ENCODE peak calls at places on chromosome 2, in nine cellular contexts. One of them, this sample, is unnamed.

GRCh38 chr2:2570360-2570759 is 239.3 kb upstream of the MYT1L start:
- DNase-seq in B cell: no peak
- DNase-seq in AG09309: no peak
- DNase-seq in Calu3: no peak
- DNase-seq in left ventricle myocardium inferior: no peak
- DNase-seq in A549: no peak
- DNase-seq in GM12865: no peak
- DNase-seq in foreskin fibroblast: no peak
- DNase-seq in DND-41: no peak
- DNase-seq in this sample: no peak

GRCh38 chr2:197803033-197803444 is 1.4 kb upstream of the PLCL1 start:
- DNase-seq in DND-41: peak
- DNase-seq in A549: peak
- DNase-seq in foreskin fibroblast: peak
- DNase-seq in AG09309: peak
- DNase-seq in left ventricle myocardium inferior: no peak
- DNase-seq in B cell: no peak
- DNase-seq in Calu3: peak
- DNase-seq in GM12865: peak
- DNase-seq in this sample: no peak

GRCh38 chr2:195477248-195477995 is 179.6 kb upstream of the SLC39A10 start:
- DNase-seq in Calu3: no peak
- DNase-seq in GM12865: no peak
- DNase-seq in A549: no peak
- DNase-seq in AG09309: no peak
- DNase-seq in DND-41: no peak
- DNase-seq in left ventricle myocardium inferior: no peak
- DNase-seq in B cell: no peak
- DNase-seq in foreskin fibroblast: peak
- DNase-seq in this sample: no peak

GRCh38 chr2:103268841-103269498 is 507.1 kb downstream of the TMEM182 start:
- DNase-seq in A549: no peak
- DNase-seq in foreskin fibroblast: no peak
- DNase-seq in B cell: no peak
- DNase-seq in left ventricle myocardium inferior: no peak
- DNase-seq in DND-41: no peak
- DNase-seq in AG09309: no peak
- DNase-seq in GM12865: no peak
- DNase-seq in Calu3: no peak
- DNase-seq in this sample: no peak

GRCh38 chr2:36812196-36812595 is 115.7 kb downstream of the VIT start:
- DNase-seq in Calu3: peak
- DNase-seq in AG09309: no peak
- DNase-seq in B cell: no peak
- DNase-seq in A549: peak
- DNase-seq in DND-41: no peak
- DNase-seq in left ventricle myocardium inferior: no peak
- DNase-seq in GM12865: no peak
- DNase-seq in foreskin fibroblast: no peak
- DNase-seq in this sample: no peak

GRCh38 chr2:49687873-49688272 is 533.6 kb upstream of the FSHR start:
- DNase-seq in A549: no peak
- DNase-seq in AG09309: no peak
- DNase-seq in B cell: no peak
- DNase-seq in foreskin fibroblast: no peak
- DNase-seq in left ventricle myocardium inferior: no peak
- DNase-seq in GM12865: no peak
- DNase-seq in DND-41: no peak
- DNase-seq in Calu3: no peak
- DNase-seq in this sample: no peak

GRCh38 chr2:191376981-191377629 is 131.9 kb downstream of the MYO1B start:
- DNase-seq in foreskin fibroblast: peak
- DNase-seq in DND-41: peak
- DNase-seq in left ventricle myocardium inferior: peak
- DNase-seq in GM12865: peak
- DNase-seq in AG09309: peak
- DNase-seq in B cell: no peak
- DNase-seq in Calu3: peak
- DNase-seq in A549: peak
- DNase-seq in this sample: no peak

GRCh38 chr2:1556776-1557466 is 143.7 kb downstream of the TPO start:
- DNase-seq in Calu3: peak
- DNase-seq in foreskin fibroblast: peak
- DNase-seq in GM12865: no peak
- DNase-seq in DND-41: no peak
- DNase-seq in AG09309: no peak
- DNase-seq in left ventricle myocardium inferior: no peak
- DNase-seq in B cell: no peak
- DNase-seq in A549: peak
- DNase-seq in this sample: no peak

GRCh38 chr2:121146630-121147029 is 138.4 kb downstream of the TFCP2L1 start:
- DNase-seq in Calu3: no peak
- DNase-seq in A549: no peak
- DNase-seq in foreskin fibroblast: no peak
- DNase-seq in left ventricle myocardium inferior: no peak
- DNase-seq in DND-41: no peak
- DNase-seq in GM12865: no peak
- DNase-seq in B cell: no peak
- DNase-seq in AG09309: no peak
- DNase-seq in this sample: no peak

GRCh38 chr2:231489990-231490389 is 25.7 kb upstream of the NCL start:
- DNase-seq in foreskin fibroblast: no peak
- DNase-seq in GM12865: no peak
- DNase-seq in B cell: no peak
- DNase-seq in Calu3: no peak
- DNase-seq in left ventricle myocardium inferior: peak
- DNase-seq in DND-41: no peak
- DNase-seq in AG09309: no peak
- DNase-seq in A549: no peak
- DNase-seq in this sample: no peak
- TF ChIP-seq CTCF in foreskin fibroblast: peak
- TF ChIP-seq CTCF in GM12865: no peak
- TF ChIP-seq CTCF in B cell: no peak
- TF ChIP-seq CTCF in Calu3: no peak
- TF ChIP-seq CTCF in left ventricle myocardium inferior: peak
- TF ChIP-seq CTCF in DND-41: peak
- TF ChIP-seq CTCF in AG09309: peak
- TF ChIP-seq CTCF in A549: peak
- TF ChIP-seq CTCF in this sample: peak

DNA sequence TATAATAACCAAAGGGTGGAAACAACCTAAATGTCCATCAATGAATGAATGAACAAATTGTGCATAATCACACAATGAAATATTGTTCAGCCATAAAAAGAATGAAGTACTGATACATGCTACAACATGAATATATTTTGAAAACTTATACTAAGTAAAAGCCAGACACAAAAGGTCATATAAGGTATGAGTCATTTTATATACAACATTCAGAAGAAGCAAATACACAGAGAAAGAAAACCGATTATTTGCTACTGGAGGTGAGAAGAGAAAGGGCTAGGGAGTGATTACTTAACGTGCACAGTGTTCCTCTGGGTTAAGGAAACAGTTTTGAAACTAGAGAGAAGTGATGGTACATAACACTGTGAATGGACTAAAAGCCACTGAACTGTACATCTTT is 105.3 kb downstream of the GORASP2 start:
- DNase-seq in AG09309: no peak
- DNase-seq in left ventricle myocardium inferior: no peak
- DNase-seq in A549: no peak
- DNase-seq in GM12865: no peak
- DNase-seq in B cell: no peak
- DNase-seq in Calu3: no peak
- DNase-seq in foreskin fibroblast: no peak
- DNase-seq in DND-41: no peak
- DNase-seq in this sample: no peak
- TF ChIP-seq CTCF in AG09309: no peak
- TF ChIP-seq CTCF in left ventricle myocardium inferior: no peak
- TF ChIP-seq CTCF in A549: no peak
- TF ChIP-seq CTCF in GM12865: no peak
- TF ChIP-seq CTCF in B cell: no peak
- TF ChIP-seq CTCF in Calu3: no peak
- TF ChIP-seq CTCF in foreskin fibroblast: no peak
- TF ChIP-seq CTCF in DND-41: no peak
- TF ChIP-seq CTCF in this sample: no peak

GRCh38 chr2:68363731-68364130 is 1.4 kb upstream of the PLEK start:
- DNase-seq in GM12865: no peak
- DNase-seq in AG09309: no peak
- DNase-seq in DND-41: no peak
- DNase-seq in B cell: no peak
- DNase-seq in A549: no peak
- DNase-seq in foreskin fibroblast: no peak
- DNase-seq in Calu3: no peak
- DNase-seq in left ventricle myocardium inferior: no peak
- DNase-seq in this sample: no peak
- TF ChIP-seq CTCF in GM12865: no peak
- TF ChIP-seq CTCF in AG09309: no peak
- TF ChIP-seq CTCF in DND-41: no peak
- TF ChIP-seq CTCF in B cell: no peak
- TF ChIP-seq CTCF in A549: no peak
- TF ChIP-seq CTCF in foreskin fibroblast: no peak
- TF ChIP-seq CTCF in Calu3: no peak
- TF ChIP-seq CTCF in left ventricle myocardium inferior: no peak
- TF ChIP-seq CTCF in this sample: no peak

GRCh38 chr2:28978606-28979005 is 2.5 kb upstream of the TOGARAM2 start:
- DNase-seq in B cell: no peak
- DNase-seq in Calu3: no peak
- DNase-seq in foreskin fibroblast: no peak
- DNase-seq in AG09309: no peak
- DNase-seq in GM12865: no peak
- DNase-seq in DND-41: no peak
- DNase-seq in left ventricle myocardium inferior: no peak
- DNase-seq in A549: no peak
- DNase-seq in this sample: peak
- TF ChIP-seq CTCF in B cell: no peak
- TF ChIP-seq CTCF in Calu3: no peak
- TF ChIP-seq CTCF in foreskin fibroblast: no peak
- TF ChIP-seq CTCF in AG09309: no peak
- TF ChIP-seq CTCF in GM12865: no peak
- TF ChIP-seq CTCF in DND-41: no peak
- TF ChIP-seq CTCF in left ventricle myocardium inferior: no peak
- TF ChIP-seq CTCF in A549: no peak
- TF ChIP-seq CTCF in this sample: no peak

GRCh38 chr2:181616715-181617114 is 40.2 kb downstream of the CERKL start:
- DNase-seq in Calu3: no peak
- DNase-seq in B cell: no peak
- DNase-seq in DND-41: no peak
- DNase-seq in foreskin fibroblast: no peak
- DNase-seq in AG09309: no peak
- DNase-seq in A549: no peak
- DNase-seq in GM12865: no peak
- DNase-seq in left ventricle myocardium inferior: no peak
- DNase-seq in this sample: no peak
- TF ChIP-seq CTCF in Calu3: no peak
- TF ChIP-seq CTCF in B cell: no peak
- TF ChIP-seq CTCF in DND-41: no peak
- TF ChIP-seq CTCF in foreskin fibroblast: no peak
- TF ChIP-seq CTCF in AG09309: no peak
- TF ChIP-seq CTCF in A549: no peak
- TF ChIP-seq CTCF in GM12865: no peak
- TF ChIP-seq CTCF in left ventricle myocardium inferior: no peak
- TF ChIP-seq CTCF in this sample: no peak

GRCh38 chr2:18889565-18890332 is 300.4 kb upstream of the NT5C1B start:
- DNase-seq in Calu3: no peak
- DNase-seq in left ventricle myocardium inferior: no peak
- DNase-seq in AG09309: no peak
- DNase-seq in B cell: no peak
- DNase-seq in A549: no peak
- DNase-seq in foreskin fibroblast: peak
- DNase-seq in DND-41: no peak
- DNase-seq in GM12865: no peak
- DNase-seq in this sample: no peak

GRCh38 chr2:18885457-18885856 is 296.1 kb upstream of the NT5C1B start:
- DNase-seq in left ventricle myocardium inferior: no peak
- DNase-seq in GM12865: no peak
- DNase-seq in DND-41: no peak
- DNase-seq in B cell: no peak
- DNase-seq in AG09309: no peak
- DNase-seq in Calu3: no peak
- DNase-seq in A549: no peak
- DNase-seq in foreskin fibroblast: no peak
- DNase-seq in this sample: no peak

DNA sequence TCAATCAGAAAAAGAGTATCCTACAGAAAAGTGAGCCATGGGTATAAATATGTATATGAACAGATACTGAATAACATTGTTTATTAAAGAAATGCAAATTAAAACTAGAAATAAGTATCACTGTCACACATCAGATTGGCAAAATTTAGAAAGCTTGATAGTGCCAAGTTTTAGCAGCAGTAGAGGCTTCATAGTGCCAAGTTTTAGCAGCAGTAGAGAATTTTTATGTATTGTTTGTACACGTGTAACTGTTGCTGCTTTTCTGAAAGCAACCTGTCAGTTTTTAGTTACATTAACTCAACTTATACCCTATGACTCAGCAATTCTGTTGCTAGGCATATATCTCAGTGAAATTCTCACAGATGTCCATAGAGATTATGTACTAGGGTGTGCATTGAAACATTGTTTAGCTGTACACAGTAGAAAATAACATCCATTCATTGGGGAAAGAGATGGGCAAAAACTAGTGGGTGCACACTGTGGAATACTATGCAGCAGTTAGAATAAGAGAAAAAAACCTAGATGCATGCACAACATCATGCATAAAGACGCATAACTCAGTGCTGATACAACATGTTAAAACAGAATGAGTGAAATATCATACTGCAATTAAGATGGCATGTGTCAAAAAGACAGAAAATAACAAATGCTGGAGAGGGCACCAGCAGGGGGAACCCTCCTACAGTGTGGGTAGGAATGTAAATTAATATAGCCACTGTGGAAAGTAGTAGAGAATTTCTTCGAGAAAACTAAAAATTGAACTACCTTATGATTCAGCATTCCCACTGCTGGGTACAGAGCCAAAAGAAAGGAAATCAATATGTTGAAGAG is 294.5 kb upstream of the NT5C1B start:
- DNase-seq in Calu3: peak
- DNase-seq in B cell: no peak
- DNase-seq in AG09309: no peak
- DNase-seq in A549: no peak
- DNase-seq in DND-41: no peak
- DNase-seq in GM12865: peak
- DNase-seq in foreskin fibroblast: peak
- DNase-seq in left ventricle myocardium inferior: no peak
- DNase-seq in this sample: no peak
- TF ChIP-seq CTCF in Calu3: no peak
- TF ChIP-seq CTCF in B cell: no peak
- TF ChIP-seq CTCF in AG09309: peak
- TF ChIP-seq CTCF in A549: peak
- TF ChIP-seq CTCF in DND-41: peak
- TF ChIP-seq CTCF in GM12865: peak
- TF ChIP-seq CTCF in foreskin fibroblast: peak
- TF ChIP-seq CTCF in left ventricle myocardium inferior: peak
- TF ChIP-seq CTCF in this sample: peak

GRCh38 chr2:200658278-200658864 is 72.6 kb downstream of the AOX1 start:
- DNase-seq in Calu3: no peak
- DNase-seq in left ventricle myocardium inferior: no peak
- DNase-seq in B cell: no peak
- DNase-seq in GM12865: peak
- DNase-seq in foreskin fibroblast: peak
- DNase-seq in DND-41: no peak
- DNase-seq in AG09309: no peak
- DNase-seq in A549: no peak
- DNase-seq in this sample: no peak
- TF ChIP-seq CTCF in Calu3: no peak
- TF ChIP-seq CTCF in left ventricle myocardium inferior: peak
- TF ChIP-seq CTCF in B cell: no peak
- TF ChIP-seq CTCF in GM12865: no peak
- TF ChIP-seq CTCF in foreskin fibroblast: no peak
- TF ChIP-seq CTCF in DND-41: no peak
- TF ChIP-seq CTCF in AG09309: no peak
- TF ChIP-seq CTCF in A549: peak
- TF ChIP-seq CTCF in this sample: peak

This sample was measured in chondrocyte.